ENCODE peak calls at places on chromosomes 16 and 17, in six cellular contexts. Y is mammary epithelial cell, O is OCI-LY7, C is A549, F is brain microvascular endothelial cell, J is esophagus muscularis mucosa. V is an unnamed sample.

GRCh38 chr17:79420318-79421243 is 190.3 kb downstream of the RBFOX3 start:
- DNase-seq in Y (peak; percentile 7), O (no peak), C (peak; percentile 51), F (peak; percentile 28), J (no peak), V (peak; percentile 12)

GRCh38 chr16:30660424-30661251 is 2.4 kb downstream of the FBRS start:
- DNase-seq in Y (peak; percentile 42), O (peak; percentile 62), C (no peak), F (peak; percentile 50), J (no peak), V (no peak)

GRCh38 chr17:53630638-53631037 is 192.1 kb upstream of the KIF2B start:
- DNase-seq in Y (no peak), O (no peak), C (no peak), F (no peak), J (no peak), V (no peak)

GRCh38 chr17:5078106-5079028 is at the start of gene ZFP3:
- DNase-seq in Y (peak; percentile 58), O (peak; percentile 71), C (peak; percentile 70), F (peak; percentile 55), J (peak; percentile 95), V (peak; percentile 71)

GRCh38 chr16:27920391-27920891 is 143.1 kb downstream of the GSG1L start:
- DNase-seq in Y (peak; percentile 52), O (no peak), C (peak; percentile 38), F (no peak), J (no peak), V (peak; percentile 58)

GRCh38 chr17:51456942-51457341 is 196.6 kb downstream of the UTP18 start:
- DNase-seq in Y (no peak), O (no peak), C (no peak), F (no peak), J (no peak), V (no peak)

GRCh38 chr16:66489818-66490217 is 60.1 kb downstream of the TK2 start:
- DNase-seq in Y (no peak), O (no peak), C (no peak), F (no peak), J (no peak), V (no peak)

GRCh38 chr17:78448356-78448993 is 70.0 kb downstream of the PGS1 start:
- DNase-seq in Y (no peak), O (no peak), C (no peak), F (no peak), J (no peak), V (no peak)

GRCh38 chr17:55496094-55496881 is 15.0 kb downstream of the SMIM36 start:
- DNase-seq in Y (peak; percentile 67), O (no peak), C (peak; percentile 67), F (peak; percentile 31), J (no peak), V (peak; percentile 33)

GRCh38 chr17:38584350-38584925 is 21.3 kb downstream of the SRCIN1 start:
- DNase-seq in Y (peak; percentile 54), O (peak; percentile 75), C (peak; percentile 92), F (peak; percentile 15), J (no peak), V (peak; percentile 84)

GRCh38 chr17:44144966-44145739 is 3.4 kb downstream of the HROB start:
- DNase-seq in Y (no peak), O (no peak), C (no peak), F (no peak), J (no peak), V (no peak)

GRCh38 chr17:16013943-16014407 is 14.4 kb downstream of the TTC19 start:
- DNase-seq in Y (peak; percentile 70), O (no peak), C (peak; percentile 48), F (peak; percentile 65), J (no peak), V (peak; percentile 64)
- TF ChIP-seq CTCF in Y (peak; percentile 71), O (peak; percentile 43), C (peak; percentile 59), F (peak; percentile 72), J (peak; percentile 38), V (peak; percentile 52)

GRCh38 chr17:60679287-60679686 is 1.6 kb downstream of the BCAS3 start:
- DNase-seq in Y (no peak), O (no peak), C (no peak), F (no peak), J (no peak), V (no peak)

GRCh38 chr17:60676758-60677307 is 818 bp upstream of the BCAS3 start:
- DNase-seq in Y (no peak), O (no peak), C (no peak), F (no peak), J (peak; percentile 34), V (no peak)

GRCh38 chr17:60678118-60678444 is 430 bp downstream of the BCAS3 start:
- DNase-seq in Y (no peak), O (no peak), C (peak; percentile 26), F (no peak), J (no peak), V (peak; percentile 8)

GRCh38 chr17:60675997-60676396 is 1.7 kb upstream of the BCAS3 start:
- DNase-seq in Y (no peak), O (no peak), C (no peak), F (no peak), J (peak; percentile 7), V (no peak)

GRCh38 chr17:60677308-60678117 is at the start of gene BCAS3:
- DNase-seq in Y (peak; percentile 99), O (peak; percentile 98), C (peak; percentile 100), F (peak; percentile 99), J (peak; percentile 99), V (peak; percentile 100)
- H3K27ac ChIP-seq in Y (peak within 1 kb of the TSS; percentile 58), O (no peak within 1 kb of the TSS), C (peak within 1 kb of the TSS; percentile 88), F (peak within 1 kb of the TSS; percentile 75), J (peak within 1 kb of the TSS; percentile 83), V (peak within 1 kb of the TSS; percentile 77)

DNA sequence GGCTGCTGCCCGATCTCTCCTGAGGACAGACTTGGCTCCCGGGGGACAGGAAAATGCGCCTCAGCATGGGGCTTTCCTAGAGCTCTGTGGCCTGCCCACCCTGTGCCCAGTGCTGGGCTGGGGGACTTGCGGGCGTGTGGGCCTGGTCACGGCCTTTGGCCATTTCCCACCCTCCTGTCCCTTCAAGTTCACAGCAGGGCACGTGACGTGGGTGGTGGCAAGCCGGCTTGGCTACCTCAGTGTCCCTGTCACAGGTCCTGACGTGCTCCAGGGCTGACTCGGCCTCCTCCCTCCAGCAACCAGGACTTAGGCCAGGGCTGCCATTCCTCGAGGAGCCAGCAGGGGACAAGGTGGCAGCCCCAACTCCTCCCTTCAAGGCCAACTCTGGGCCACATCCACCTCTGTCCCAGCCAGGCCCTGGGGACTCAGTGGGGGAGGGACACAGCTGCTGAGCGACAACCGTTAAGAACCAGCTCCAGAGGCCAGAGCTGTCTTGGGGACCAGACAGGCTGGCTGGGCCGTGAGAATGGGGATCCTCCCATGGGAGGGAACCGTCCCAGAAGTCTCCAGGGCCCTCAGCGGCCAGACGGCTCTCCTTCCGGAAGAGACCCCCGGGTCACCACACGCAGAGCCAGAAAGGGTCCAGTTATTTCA is 981 bp upstream of the UNC13D start:
- DNase-seq in Y (peak; percentile 70), O (peak; percentile 82), C (peak; percentile 92), F (peak; percentile 66), J (no peak), V (peak; percentile 70)
- TF ChIP-seq CTCF in Y (peak; percentile 85), O (peak; percentile 82), C (peak; percentile 49), F (peak; percentile 84), J (peak; percentile 69), V (peak; percentile 86)

GRCh38 chr16:68972720-68973119 is 129.4 kb downstream of the TANGO6 start:
- DNase-seq in Y (peak; percentile 28), O (no peak), C (peak; percentile 45), F (peak; percentile 77), J (no peak), V (no peak)

GRCh38 chr16:68973611-68974120 is 130.3 kb downstream of the TANGO6 start:
- DNase-seq in Y (no peak), O (no peak), C (no peak), F (no peak), J (no peak), V (no peak)

GRCh38 chr16:68980695-68981315 is 124.6 kb upstream of the HAS3 start:
- DNase-seq in Y (no peak), O (no peak), C (no peak), F (no peak), J (no peak), V (no peak)

GRCh38 chr16:68981971-68982370 is 123.5 kb upstream of the HAS3 start:
- DNase-seq in Y (no peak), O (no peak), C (no peak), F (no peak), J (peak; percentile 53), V (no peak)

GRCh38 chr16:68978303-68978954 is 127.0 kb upstream of the HAS3 start:
- DNase-seq in Y (no peak), O (no peak), C (no peak), F (no peak), J (no peak), V (no peak)
- H3K27ac ChIP-seq in Y (no peak overlapping the region), O (no peak overlapping the region), C (no peak overlapping the region), F (no peak overlapping the region), J (no peak overlapping the region), V (no peak overlapping the region)

DNA sequence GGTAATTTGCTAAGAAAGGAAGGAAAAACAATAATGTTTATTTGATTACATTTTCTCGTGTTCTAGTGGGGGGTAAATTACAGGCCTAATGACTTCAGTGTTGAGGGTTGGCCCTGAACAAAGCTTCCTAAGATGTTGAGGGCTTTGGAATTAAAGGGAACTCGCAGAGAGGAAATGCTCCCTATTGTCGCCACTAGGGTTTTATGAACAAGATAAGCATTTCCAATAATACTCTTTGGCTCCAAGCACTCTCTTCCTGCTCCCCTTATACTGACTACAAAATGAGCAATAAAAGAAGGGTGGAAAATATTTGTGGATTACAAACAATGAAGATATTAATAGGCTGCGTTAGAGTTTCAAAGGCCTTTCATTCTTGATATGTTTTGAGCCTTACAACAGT is 363.6 kb downstream of the HS3ST3B1 start:
- DNase-seq in Y (no peak), O (no peak), C (no peak), F (no peak), J (no peak), V (no peak)
- TF ChIP-seq CTCF in Y (no peak), O (peak; percentile 22), C (no peak), F (no peak), J (no peak), V (no peak)